ENCODE peak calls at places on chromosome 11, in six cellular contexts. One of them, this sample, is unnamed. For H3K4me1 and H3K27me3, the result is how much of the 10 kb centered on the place peaks cover.

GRCh38 chr11:2772544-2773031 is 72.8 kb upstream of the KCNQ1OT1 start:
- DNase-seq in tibial nerve: peak
- DNase-seq in psoas muscle: no peak
- DNase-seq in cardiac muscle cell: peak
- DNase-seq in SK-N-SH: no peak
- DNase-seq in body of pancreas: peak
- DNase-seq in this sample: no peak

GRCh38 chr11:63769044-63769718 is 606 bp upstream of the ZFTA start:
- DNase-seq in body of pancreas: peak
- DNase-seq in psoas muscle: peak
- DNase-seq in SK-N-SH: peak
- DNase-seq in cardiac muscle cell: peak
- DNase-seq in tibial nerve: no peak
- DNase-seq in this sample: no peak

GRCh38 chr11:120147094-120147949 is 9.4 kb upstream of the TRIM29 start:
- DNase-seq in body of pancreas: peak
- DNase-seq in tibial nerve: no peak
- DNase-seq in psoas muscle: no peak
- DNase-seq in cardiac muscle cell: no peak
- DNase-seq in SK-N-SH: no peak
- DNase-seq in this sample: no peak

GRCh38 chr11:118908931-118909618 is 16.7 kb downstream of the BCL9L start:
- DNase-seq in SK-N-SH: peak
- DNase-seq in psoas muscle: peak
- DNase-seq in tibial nerve: peak
- DNase-seq in cardiac muscle cell: peak
- DNase-seq in body of pancreas: peak
- DNase-seq in this sample: no peak

GRCh38 chr11:79030448-79030847 is 410.4 kb downstream of the TENM4 start:
- DNase-seq in cardiac muscle cell: no peak
- DNase-seq in SK-N-SH: no peak
- DNase-seq in tibial nerve: no peak
- DNase-seq in body of pancreas: no peak
- DNase-seq in psoas muscle: no peak
- DNase-seq in this sample: no peak

GRCh38 chr11:33443684-33444083 is 186.5 kb downstream of the HIPK3 start:
- DNase-seq in tibial nerve: no peak
- DNase-seq in psoas muscle: no peak
- DNase-seq in cardiac muscle cell: no peak
- DNase-seq in SK-N-SH: no peak
- DNase-seq in body of pancreas: no peak
- DNase-seq in this sample: no peak

GRCh38 chr11:32602657-32603410 is 19.2 kb downstream of the EIF3M start:
- DNase-seq in tibial nerve: no peak
- DNase-seq in cardiac muscle cell: peak
- DNase-seq in SK-N-SH: no peak
- DNase-seq in psoas muscle: no peak
- DNase-seq in body of pancreas: no peak
- DNase-seq in this sample: no peak

GRCh38 chr11:68897441-68897840 is 6.2 kb downstream of the MRPL21 start:
- DNase-seq in body of pancreas: no peak
- DNase-seq in tibial nerve: no peak
- DNase-seq in cardiac muscle cell: no peak
- DNase-seq in SK-N-SH: no peak
- DNase-seq in psoas muscle: no peak
- DNase-seq in this sample: no peak

GRCh38 chr11:13229675-13230359 is 47.8 kb upstream of the BMAL1 start:
- DNase-seq in cardiac muscle cell: no peak
- DNase-seq in SK-N-SH: no peak
- DNase-seq in tibial nerve: no peak
- DNase-seq in psoas muscle: peak
- DNase-seq in body of pancreas: no peak
- DNase-seq in this sample: no peak

GRCh38 chr11:64092119-64092760 is 56.5 kb downstream of the FLRT1 start:
- DNase-seq in psoas muscle: no peak
- DNase-seq in cardiac muscle cell: no peak
- DNase-seq in tibial nerve: no peak
- DNase-seq in SK-N-SH: no peak
- DNase-seq in body of pancreas: no peak
- DNase-seq in this sample: no peak

GRCh38 chr11:130212431-130212961 is 52.9 kb downstream of the ST14 start:
- DNase-seq in body of pancreas: no peak
- DNase-seq in cardiac muscle cell: no peak
- DNase-seq in psoas muscle: no peak
- DNase-seq in tibial nerve: no peak
- DNase-seq in SK-N-SH: peak
- DNase-seq in this sample: no peak

GRCh38 chr11:114015117-114015516 is 40.2 kb downstream of the HTR3A start:
- DNase-seq in psoas muscle: no peak
- DNase-seq in body of pancreas: no peak
- DNase-seq in tibial nerve: no peak
- DNase-seq in SK-N-SH: no peak
- DNase-seq in cardiac muscle cell: no peak
- DNase-seq in this sample: no peak

GRCh38 chr11:2796508-2797180 is 88.9 kb downstream of the CDKN1C start:
- DNase-seq in tibial nerve: peak
- DNase-seq in body of pancreas: no peak
- DNase-seq in SK-N-SH: no peak
- DNase-seq in cardiac muscle cell: no peak
- DNase-seq in psoas muscle: peak
- DNase-seq in this sample: no peak

GRCh38 chr11:94790771-94791180 is 22.6 kb downstream of the AMOTL1 start:
- DNase-seq in psoas muscle: no peak
- DNase-seq in SK-N-SH: no peak
- DNase-seq in body of pancreas: no peak
- DNase-seq in cardiac muscle cell: no peak
- DNase-seq in tibial nerve: no peak
- DNase-seq in this sample: no peak

GRCh38 chr11:2518112-2518982 is 73.5 kb downstream of the KCNQ1 start:
- DNase-seq in body of pancreas: peak
- DNase-seq in psoas muscle: peak
- DNase-seq in cardiac muscle cell: no peak
- DNase-seq in SK-N-SH: peak
- DNase-seq in tibial nerve: peak
- DNase-seq in this sample: no peak

GRCh38 chr11:2750101-2750509 is 50.3 kb upstream of the KCNQ1OT1 start:
- DNase-seq in body of pancreas: peak
- DNase-seq in psoas muscle: no peak
- DNase-seq in cardiac muscle cell: no peak
- DNase-seq in tibial nerve: no peak
- DNase-seq in SK-N-SH: no peak
- DNase-seq in this sample: no peak

GRCh38 chr11:71190551-71190950 is 61.8 kb downstream of the SHANK2 start:
- DNase-seq in tibial nerve: no peak
- DNase-seq in psoas muscle: no peak
- DNase-seq in SK-N-SH: no peak
- DNase-seq in cardiac muscle cell: no peak
- DNase-seq in body of pancreas: no peak
- DNase-seq in this sample: no peak

GRCh38 chr11:2996976-2997375 is 4.8 kb upstream of the NAP1L4 start:
- DNase-seq in cardiac muscle cell: no peak
- DNase-seq in SK-N-SH: no peak
- DNase-seq in psoas muscle: no peak
- DNase-seq in body of pancreas: peak
- DNase-seq in tibial nerve: no peak
- DNase-seq in this sample: no peak

GRCh38 chr11:119427279-119427678 is 4.3 kb upstream of the THY1 start:
- DNase-seq in tibial nerve: no peak
- DNase-seq in body of pancreas: no peak
- DNase-seq in SK-N-SH: no peak
- DNase-seq in psoas muscle: peak
- DNase-seq in cardiac muscle cell: peak
- DNase-seq in this sample: no peak

GRCh38 chr11:88193278-88193677 is 18.0 kb upstream of the RAB38 start:
- DNase-seq in psoas muscle: no peak
- DNase-seq in body of pancreas: no peak
- DNase-seq in cardiac muscle cell: no peak
- DNase-seq in SK-N-SH: no peak
- DNase-seq in tibial nerve: no peak
- DNase-seq in this sample: no peak
- H3K4me1 ChIP-seq in psoas muscle: under half
- H3K4me1 ChIP-seq in body of pancreas: under half
- H3K4me1 ChIP-seq in cardiac muscle cell: under half
- H3K4me1 ChIP-seq in SK-N-SH: under half
- H3K4me1 ChIP-seq in tibial nerve: under half
- H3K4me1 ChIP-seq in this sample: under half

GRCh38 chr11:112421854-112422253 is 161.2 kb upstream of the PLET1 start:
- DNase-seq in tibial nerve: no peak
- DNase-seq in body of pancreas: no peak
- DNase-seq in SK-N-SH: peak
- DNase-seq in cardiac muscle cell: no peak
- DNase-seq in psoas muscle: no peak
- DNase-seq in this sample: no peak
- H3K27me3 ChIP-seq in tibial nerve: under half
- H3K27me3 ChIP-seq in body of pancreas: under half
- H3K27me3 ChIP-seq in SK-N-SH: under half
- H3K27me3 ChIP-seq in cardiac muscle cell: under half
- H3K27me3 ChIP-seq in psoas muscle: under half
- H3K27me3 ChIP-seq in this sample: under half

DNA sequence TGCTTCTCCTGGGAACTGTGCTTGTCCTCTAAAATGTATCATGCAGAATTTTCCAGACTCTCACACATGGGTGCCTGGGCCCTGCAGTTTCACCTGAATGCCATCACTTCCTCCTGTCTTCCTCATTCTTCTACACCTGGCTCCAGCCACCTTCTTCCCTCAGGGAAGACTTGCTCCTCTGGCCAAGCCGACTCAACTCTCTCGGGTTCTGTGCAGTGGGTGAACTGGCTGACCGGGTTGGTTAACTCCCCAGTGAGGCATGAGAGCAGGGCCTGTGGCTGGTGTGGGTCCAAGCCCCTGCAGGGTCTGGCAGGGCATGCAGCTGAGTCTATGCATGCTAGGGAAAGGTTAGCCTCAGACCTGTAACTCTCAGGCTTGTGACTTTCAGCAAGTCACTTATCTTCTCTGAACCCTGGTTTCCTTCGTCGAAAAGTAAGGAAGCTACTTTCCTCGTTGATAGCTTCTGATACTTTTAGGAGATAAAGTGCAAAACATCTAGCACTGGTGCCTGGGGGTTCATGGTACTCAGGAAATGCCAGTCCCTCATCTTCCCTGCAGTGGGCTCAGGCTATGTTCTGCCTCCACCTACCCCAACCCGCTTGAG is 11.9 kb downstream of the CD82 start:
- DNase-seq in psoas muscle: no peak
- DNase-seq in tibial nerve: no peak
- DNase-seq in SK-N-SH: peak
- DNase-seq in cardiac muscle cell: no peak
- DNase-seq in body of pancreas: no peak
- DNase-seq in this sample: no peak
- H3K4me1 ChIP-seq in psoas muscle: under half
- H3K4me1 ChIP-seq in tibial nerve: under half
- H3K4me1 ChIP-seq in SK-N-SH: under half
- H3K4me1 ChIP-seq in cardiac muscle cell: under half
- H3K4me1 ChIP-seq in body of pancreas: under half
- H3K4me1 ChIP-seq in this sample: under half

GRCh38 chr11:45142241-45142885 is 4.1 kb upstream of the PRDM11 start:
- DNase-seq in tibial nerve: no peak
- DNase-seq in cardiac muscle cell: peak
- DNase-seq in SK-N-SH: no peak
- DNase-seq in body of pancreas: no peak
- DNase-seq in psoas muscle: no peak
- DNase-seq in this sample: no peak

GRCh38 chr11:45144126-45145082 is 2.0 kb upstream of the PRDM11 start:
- DNase-seq in tibial nerve: no peak
- DNase-seq in body of pancreas: no peak
- DNase-seq in cardiac muscle cell: no peak
- DNase-seq in SK-N-SH: no peak
- DNase-seq in psoas muscle: no peak
- DNase-seq in this sample: no peak

GRCh38 chr11:45141171-45141570 is 5.3 kb upstream of the PRDM11 start:
- DNase-seq in tibial nerve: no peak
- DNase-seq in cardiac muscle cell: no peak
- DNase-seq in psoas muscle: no peak
- DNase-seq in SK-N-SH: no peak
- DNase-seq in body of pancreas: no peak
- DNase-seq in this sample: no peak

GRCh38 chr11:45143494-45143893 is 2.9 kb upstream of the PRDM11 start:
- DNase-seq in psoas muscle: no peak
- DNase-seq in body of pancreas: no peak
- DNase-seq in SK-N-SH: no peak
- DNase-seq in cardiac muscle cell: no peak
- DNase-seq in tibial nerve: no peak
- DNase-seq in this sample: no peak

GRCh38 chr11:45141631-45142030 is 4.8 kb upstream of the PRDM11 start:
- DNase-seq in body of pancreas: no peak
- DNase-seq in psoas muscle: no peak
- DNase-seq in cardiac muscle cell: no peak
- DNase-seq in SK-N-SH: no peak
- DNase-seq in tibial nerve: no peak
- DNase-seq in this sample: no peak
- H3K27me3 ChIP-seq in body of pancreas: under half
- H3K27me3 ChIP-seq in psoas muscle: under half
- H3K27me3 ChIP-seq in cardiac muscle cell: under half
- H3K27me3 ChIP-seq in SK-N-SH: under half
- H3K27me3 ChIP-seq in tibial nerve: under half
- H3K27me3 ChIP-seq in this sample: under half

DNA sequence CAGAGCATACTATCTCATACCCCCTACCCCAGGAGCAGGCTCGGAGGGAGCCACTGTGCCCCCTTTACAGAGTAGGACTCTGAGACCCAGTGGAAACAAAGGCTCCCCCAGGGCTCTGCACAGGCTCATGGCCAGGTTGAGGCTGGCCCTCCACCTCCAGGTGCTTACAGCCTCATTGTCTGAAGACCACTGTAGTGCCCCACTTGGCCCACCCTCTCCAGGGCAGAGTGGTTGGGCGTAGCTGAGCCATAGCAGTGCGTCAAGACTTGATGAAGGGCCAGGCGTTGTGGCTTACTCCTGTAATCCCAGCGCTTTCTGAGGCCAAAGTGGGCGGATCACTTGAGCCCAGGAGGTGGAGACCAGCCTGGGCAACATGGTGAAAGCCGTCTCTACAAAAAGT is 1.7 kb downstream of the ANKRD13D start:
- DNase-seq in psoas muscle: peak
- DNase-seq in cardiac muscle cell: peak
- DNase-seq in body of pancreas: no peak
- DNase-seq in SK-N-SH: no peak
- DNase-seq in tibial nerve: no peak
- DNase-seq in this sample: no peak
- H3K4me1 ChIP-seq in psoas muscle: under half
- H3K4me1 ChIP-seq in cardiac muscle cell: under half
- H3K4me1 ChIP-seq in body of pancreas: under half
- H3K4me1 ChIP-seq in SK-N-SH: under half
- H3K4me1 ChIP-seq in tibial nerve: under half
- H3K4me1 ChIP-seq in this sample: under half

This sample was measured in Panc1.